ENCODE peak calls at places on chromosomes 7 and 10, in six cellular contexts. X, R, W, M, Z and Y are unnamed samples.

GRCh38 chr7:112009081-112009480 is 197.1 kb downstream of the DOCK4 start:
- DNase-seq in X (peak), R (no peak), W (no peak), M (no peak), Z (no peak), Y (peak)

GRCh38 chr10:63072951-63073350 is 60.2 kb upstream of the NRBF2 start:
- DNase-seq in X (no peak), R (no peak), W (no peak), M (no peak), Z (no peak), Y (no peak)

GRCh38 chr7:129845972-129846327 is 106.8 kb downstream of the UBE2H start:
- DNase-seq in X (peak), R (no peak), W (no peak), M (peak), Z (no peak), Y (peak)

GRCh38 chr7:131231381-131232220 is 96.1 kb upstream of the MKLN1 start:
- DNase-seq in X (peak), R (no peak), W (no peak), M (no peak), Z (no peak), Y (peak)

GRCh38 chr10:80504158-80504811 is 33.4 kb upstream of the SH2D4B start:
- DNase-seq in X (no peak), R (peak), W (no peak), M (no peak), Z (no peak), Y (no peak)

GRCh38 chr7:43142703-43143102 is 30.3 kb downstream of the HECW1 start:
- DNase-seq in X (no peak), R (no peak), W (no peak), M (no peak), Z (no peak), Y (no peak)

GRCh38 chr10:77586719-77587423 is 50.7 kb downstream of the KCNMA1 start:
- DNase-seq in X (peak), R (peak), W (no peak), M (no peak), Z (no peak), Y (peak)

GRCh38 chr7:32958046-32959025 is 1.1 kb downstream of the FKBP9 start:
- DNase-seq in X (peak), R (peak), W (no peak), M (no peak), Z (no peak), Y (peak)

GRCh38 chr10:96889415-96890171 is 57.5 kb downstream of the LCOR start:
- DNase-seq in X (no peak), R (no peak), W (no peak), M (no peak), Z (no peak), Y (no peak)

GRCh38 chr7:126700807-126701604 is 551.7 kb downstream of the GRM8 start:
- DNase-seq in X (peak), R (peak), W (peak), M (peak), Z (peak), Y (peak)

GRCh38 chr10:132297521-132297920 is 10.2 kb downstream of the STK32C start:
- DNase-seq in X (no peak), R (no peak), W (peak), M (no peak), Z (no peak), Y (no peak)

GRCh38 chr7:36633377-36633776 is 90.9 kb downstream of the AOAH start:
- DNase-seq in X (no peak), R (no peak), W (peak), M (no peak), Z (peak), Y (no peak)

GRCh38 chr10:97676770-97677581 is 10.1 kb downstream of the AVPI1 start:
- DNase-seq in X (no peak), R (peak), W (peak), M (no peak), Z (no peak), Y (peak)

GRCh38 chr7:28405662-28406061 is 6.7 kb upstream of the CREB5 start:
- DNase-seq in X (peak), R (peak), W (no peak), M (no peak), Z (no peak), Y (peak)

GRCh38 chr10:60042959-60043358 is 136.6 kb upstream of the CCDC6 start:
- DNase-seq in X (no peak), R (no peak), W (no peak), M (no peak), Z (no peak), Y (peak)

GRCh38 chr10:3226960-3227724 is 54.6 kb upstream of the PITRM1 start:
- DNase-seq in X (peak), R (no peak), W (no peak), M (peak), Z (no peak), Y (peak)

GRCh38 chr10:49168821-49169495 is 19.2 kb downstream of the TMEM273 start:
- DNase-seq in X (no peak), R (no peak), W (no peak), M (no peak), Z (no peak), Y (peak)

GRCh38 chr7:82410461-82410860 is 33.1 kb downstream of the CACNA2D1 start:
- DNase-seq in X (no peak), R (no peak), W (peak), M (no peak), Z (no peak), Y (no peak)

GRCh38 chr7:139675127-139676110 is 102.4 kb downstream of the HIPK2 start:
- DNase-seq in X (no peak), R (no peak), W (no peak), M (no peak), Z (no peak), Y (no peak)

GRCh38 chr7:157274991-157275427 is 61.8 kb upstream of the DNAJB6 start:
- DNase-seq in X (no peak), R (no peak), W (no peak), M (no peak), Z (no peak), Y (no peak)

GRCh38 chr10:50788951-50789904 is 49.5 kb downstream of the ASAH2B start:
- DNase-seq in X (peak), R (peak), W (peak), M (peak), Z (no peak), Y (peak)

GRCh38 chr10:97081621-97082235 is 104.0 kb downstream of the SLIT1 start:
- DNase-seq in X (peak), R (peak), W (peak), M (peak), Z (peak), Y (peak)

GRCh38 chr10:11631890-11632587 is 20.6 kb upstream of the USP6NL start:
- DNase-seq in X (no peak), R (no peak), W (no peak), M (no peak), Z (no peak), Y (no peak)

GRCh38 chr10:43754569-43755260 is 106.0 kb upstream of the ZNF32 start:
- DNase-seq in X (no peak), R (no peak), W (no peak), M (no peak), Z (peak), Y (no peak)

GRCh38 chr7:129401968-129402860 is 32.0 kb upstream of the STRIP2 start:
- DNase-seq in X (no peak), R (no peak), W (no peak), M (no peak), Z (no peak), Y (no peak)

GRCh38 chr10:30804478-30805055 is 175.0 kb upstream of the LYZL2 start:
- DNase-seq in X (peak), R (peak), W (no peak), M (no peak), Z (no peak), Y (peak)

GRCh38 chr10:11742009-11742778 is at the start of gene ECHDC3:
- DNase-seq in X (peak), R (peak), W (peak), M (no peak), Z (no peak), Y (peak)

GRCh38 chr7:2521952-2522591 is 2.5 kb downstream of the LFNG start:
- DNase-seq in X (no peak), R (no peak), W (peak), M (no peak), Z (no peak), Y (no peak)

GRCh38 chr10:117496616-117497028 is 45.9 kb upstream of the EMX2 start:
- DNase-seq in X (peak), R (peak), W (peak), M (peak), Z (peak), Y (peak)

GRCh38 chr7:22195402-22195801 is 161.6 kb downstream of the RAPGEF5 start:
- DNase-seq in X (no peak), R (no peak), W (no peak), M (no peak), Z (no peak), Y (no peak)

GRCh38 chr10:3259499-3259898 is 86.9 kb upstream of the PITRM1 start:
- DNase-seq in X (no peak), R (no peak), W (no peak), M (no peak), Z (no peak), Y (no peak)

GRCh38 chr10:108392286-108392685 is 1227.8 kb upstream of the SORCS1 start:
- DNase-seq in X (peak), R (no peak), W (no peak), M (no peak), Z (no peak), Y (peak)

GRCh38 chr10:124625831-124626238 is 118.3 kb downstream of the FAM53B start:
- DNase-seq in X (no peak), R (no peak), W (no peak), M (no peak), Z (no peak), Y (no peak)

GRCh38 chr10:49309691-49310371 is 10.9 kb downstream of the C10orf71 start:
- DNase-seq in X (no peak), R (no peak), W (no peak), M (no peak), Z (no peak), Y (no peak)

GRCh38 chr10:32929634-32930033 is 28.4 kb downstream of the ITGB1 start:
- DNase-seq in X (peak), R (no peak), W (no peak), M (no peak), Z (no peak), Y (peak)

GRCh38 chr10:12081879-12082560 is 13.3 kb downstream of the DHTKD1 start:
- DNase-seq in X (peak), R (no peak), W (no peak), M (no peak), Z (no peak), Y (peak)

GRCh38 chr7:158094671-158095256 is 492.9 kb downstream of the PTPRN2 start:
- DNase-seq in X (no peak), R (no peak), W (no peak), M (no peak), Z (no peak), Y (no peak)

GRCh38 chr10:104300002-104300735 is 31.2 kb downstream of the GSTO2 start:
- DNase-seq in X (peak), R (peak), W (no peak), M (no peak), Z (no peak), Y (peak)

GRCh38 chr7:69698109-69698840 is 100.0 kb downstream of the AUTS2 start:
- DNase-seq in X (peak), R (no peak), W (no peak), M (no peak), Z (no peak), Y (no peak)

GRCh38 chr7:132935608-132936007 is 146.3 kb downstream of the CHCHD3 start:
- DNase-seq in X (no peak), R (no peak), W (no peak), M (no peak), Z (no peak), Y (no peak)

GRCh38 chr7:132934017-132934416 is 147.9 kb downstream of the CHCHD3 start:
- DNase-seq in X (no peak), R (no peak), W (no peak), M (no peak), Z (no peak), Y (no peak)

GRCh38 chr7:132939495-132939894 is 142.4 kb downstream of the CHCHD3 start:
- DNase-seq in X (no peak), R (no peak), W (no peak), M (no peak), Z (no peak), Y (no peak)

GRCh38 chr7:132941433-132941832 is 140.5 kb downstream of the CHCHD3 start:
- DNase-seq in X (no peak), R (no peak), W (no peak), M (no peak), Z (no peak), Y (no peak)

GRCh38 chr7:132937286-132937685 is 144.6 kb downstream of the CHCHD3 start:
- DNase-seq in X (no peak), R (no peak), W (no peak), M (no peak), Z (no peak), Y (no peak)
- TF ChIP-seq EZH2 in X (no peak), R (no peak), W (no peak), M (no peak), Z (no peak), Y (no peak)

GRCh38 chr7:66920256-66920655 is 769 bp upstream of the TMEM248 start:
- DNase-seq in X (no peak), R (no peak), W (no peak), M (no peak), Z (no peak), Y (no peak)
- H3K4me3 ChIP-seq in X (peak), R (peak), W (peak), M (peak), Z (peak), Y (peak)

DNA sequence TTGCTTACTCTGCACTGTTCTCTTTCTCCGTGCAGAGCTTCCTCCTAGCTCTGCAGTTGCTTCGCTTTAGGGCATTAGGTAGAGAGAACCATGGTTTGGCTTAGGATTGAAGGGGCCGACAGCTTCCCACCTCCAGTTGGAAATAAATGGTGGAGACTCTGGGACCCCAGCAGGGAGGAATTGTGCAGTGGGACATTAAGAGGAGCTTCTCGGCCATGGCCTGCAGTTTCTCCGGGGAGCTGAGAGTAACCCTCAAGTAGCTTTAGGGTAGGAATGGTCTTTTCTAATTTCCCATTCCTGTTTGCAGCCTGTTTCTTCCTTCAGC is 1.2 kb downstream of the SUFU start:
- DNase-seq in X (no peak), R (no peak), W (no peak), M (no peak), Z (no peak), Y (no peak)
- H2AFZ ChIP-seq in X (peak), R (peak), W (no peak), M (no peak), Z (peak), Y (no peak)

GRCh38 chr10:100748251-100749058 is 3.1 kb downstream of the PAX2 start:
- DNase-seq in X (no peak), R (no peak), W (peak), M (no peak), Z (no peak), Y (no peak)
- TF ChIP-seq EZH2 in X (peak), R (peak), W (peak), M (no peak), Z (peak), Y (peak)

GRCh38 chr7:142793156-142793555 is 22.4 kb downstream of the PRSS2 start:
- DNase-seq in X (peak), R (no peak), W (no peak), M (no peak), Z (no peak), Y (no peak)

GRCh38 chr7:142796501-142797341 is 26.0 kb downstream of the PRSS2 start:
- DNase-seq in X (no peak), R (no peak), W (peak), M (no peak), Z (no peak), Y (peak)

GRCh38 chr7:142797342-142797798 is 26.6 kb downstream of the PRSS2 start:
- DNase-seq in X (no peak), R (no peak), W (peak), M (no peak), Z (no peak), Y (no peak)

GRCh38 chr7:142796001-142796500 is 25.3 kb downstream of the PRSS2 start:
- DNase-seq in X (no peak), R (no peak), W (peak), M (no peak), Z (no peak), Y (no peak)

GRCh38 chr7:142795339-142795863 is 24.6 kb downstream of the PRSS2 start:
- DNase-seq in X (no peak), R (no peak), W (no peak), M (no peak), Z (peak), Y (no peak)
- H3K4me3 ChIP-seq in X (no peak), R (no peak), W (no peak), M (no peak), Z (no peak), Y (no peak)

GRCh38 chr7:44511863-44512468 is 21.5 kb upstream of the NUDCD3 start:
- DNase-seq in X (no peak), R (no peak), W (no peak), M (no peak), Z (no peak), Y (no peak)

GRCh38 chr7:44512736-44513135 is 22.3 kb upstream of the NUDCD3 start:
- DNase-seq in X (no peak), R (no peak), W (no peak), M (no peak), Z (no peak), Y (no peak)

GRCh38 chr7:44505595-44505994 is 15.1 kb upstream of the NUDCD3 start:
- DNase-seq in X (no peak), R (no peak), W (no peak), M (no peak), Z (no peak), Y (no peak)

GRCh38 chr7:44508328-44508990 is 18.0 kb upstream of the NUDCD3 start:
- DNase-seq in X (no peak), R (no peak), W (no peak), M (no peak), Z (no peak), Y (no peak)
- H2AFZ ChIP-seq in X (no peak), R (no peak), W (no peak), M (no peak), Z (no peak), Y (no peak)

GRCh38 chr10:119256030-119256429 is 48.7 kb downstream of the GRK5 start:
- DNase-seq in X (no peak), R (no peak), W (no peak), M (no peak), Z (no peak), Y (no peak)
- TF ChIP-seq EZH2 in X (no peak), R (no peak), W (no peak), M (no peak), Z (no peak), Y (no peak)

DNA sequence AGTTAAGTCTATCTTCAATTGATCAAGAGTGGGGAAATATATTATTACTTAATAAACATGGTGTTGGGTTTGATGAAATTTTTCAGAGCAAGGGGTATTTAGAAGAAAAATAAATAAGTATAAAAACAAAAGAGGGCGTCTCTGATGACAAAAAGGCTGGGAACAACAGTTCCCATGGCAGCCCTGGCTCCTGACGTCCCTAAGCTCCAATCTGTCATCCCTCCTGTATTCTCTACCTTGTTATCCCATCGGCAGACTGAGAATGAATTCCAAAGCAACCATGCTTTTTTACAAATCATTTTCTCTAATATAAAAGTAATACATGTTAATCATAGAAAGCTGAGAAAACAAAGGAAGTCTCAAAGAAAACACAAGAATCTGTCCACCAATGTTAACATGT is 55.5 kb downstream of the SORBS1 start:
- DNase-seq in X (no peak), R (no peak), W (no peak), M (no peak), Z (no peak), Y (no peak)
- H3K4me3 ChIP-seq in X (no peak), R (no peak), W (no peak), M (no peak), Z (no peak), Y (no peak)